ENCODE peak calls at places on chromosomes 6 and 20, in six cellular contexts. O, R, G, U, J and Q are unnamed samples.

GRCh38 chr6:156033598-156033997 is 578.0 kb upstream of the NOX3 start:
- DNase-seq in O (no peak), R (no peak), G (no peak), U (no peak), J (no peak), Q (no peak)

GRCh38 chr6:52553158-52553557 is 23.7 kb downstream of the TRAM2 start:
- DNase-seq in O (no peak), R (no peak), G (no peak), U (no peak), J (no peak), Q (no peak)

GRCh38 chr20:272718-273117 is 15.2 kb downstream of the DEFB132 start:
- DNase-seq in O (no peak), R (no peak), G (no peak), U (no peak), J (no peak), Q (no peak)

GRCh38 chr6:138455746-138456392 is 43.4 kb downstream of the NHSL1 start:
- DNase-seq in O (no peak), R (no peak), G (peak; percentile 13), U (no peak), J (peak; percentile 54), Q (no peak)

GRCh38 chr20:64102647-64103354 is 4.6 kb downstream of the NPBWR2 start:
- DNase-seq in O (no peak), R (no peak), G (no peak), U (no peak), J (peak; percentile 67), Q (peak; percentile 82)

GRCh38 chr20:44029848-44030230 is 115.2 kb downstream of the TOX2 start:
- DNase-seq in O (no peak), R (no peak), G (no peak), U (no peak), J (no peak), Q (no peak)

GRCh38 chr6:43943781-43944250 is 173.8 kb downstream of the VEGFA start:
- DNase-seq in O (no peak), R (no peak), G (no peak), U (no peak), J (no peak), Q (no peak)

GRCh38 chr20:38175221-38176030 is 10.4 kb upstream of the TGM2 start:
- DNase-seq in O (no peak), R (no peak), G (no peak), U (no peak), J (no peak), Q (no peak)

GRCh38 chr6:147203311-147204059 is 732 bp upstream of the STXBP5 start:
- DNase-seq in O (peak; percentile 73), R (peak; percentile 77), G (peak; percentile 59), U (peak; percentile 66), J (peak; percentile 25), Q (peak; percentile 93)

GRCh38 chr20:20711413-20711812 is 1.0 kb downstream of the RALGAPA2 start:
- DNase-seq in O (peak; percentile 18), R (no peak), G (peak; percentile 3), U (no peak), J (peak; percentile 13), Q (peak; percentile 60)